ENCODE peak calls at places on chromosomes 16 and 17, in nine cellular contexts. N is OCI-LY7, C is HCT116, Y is neural progenitor cell, D is SK-N-SH, B is GM23248, F is GM23338, O is PC-3, S is MM.1S. J is an unnamed sample.

GRCh38 chr17:5638596-5638995 is 54.3 kb upstream of the NLRP1 start:
- DNase-seq in Y (no peak), O (peak), N (no peak), C (no peak), B (no peak), D (no peak), F (no peak), S (no peak), J (no peak)

GRCh38 chr16:83953796-83954576 is 946 bp downstream of the OSGIN1 start:
- DNase-seq in Y (peak), F (peak), D (no peak), C (peak), S (peak), O (peak), B (peak), N (peak), J (peak)

GRCh38 chr16:75105306-75106061 is 11.1 kb downstream of the LDHD start:
- DNase-seq in F (no peak), N (peak), O (no peak), Y (no peak), B (peak), C (no peak), S (no peak), D (peak), J (peak)

GRCh38 chr17:78798695-78799559 is 16.9 kb upstream of the CYTH1 start:
- DNase-seq in N (peak), D (peak), S (peak), F (peak), C (no peak), Y (peak), O (peak), B (peak), J (peak)

GRCh38 chr16:4465977-4466779 is 8.2 kb downstream of the NMRAL1 start:
- DNase-seq in D (no peak), N (no peak), C (no peak), F (no peak), S (no peak), O (no peak), B (no peak), Y (no peak), J (no peak)

GRCh38 chr17:9427460-9428315 is 147.9 kb downstream of the STX8 start:
- DNase-seq in S (no peak), F (no peak), D (no peak), Y (no peak), B (no peak), N (no peak), C (no peak), O (no peak), J (no peak)

GRCh38 chr17:38584350-38584925 is 21.3 kb downstream of the SRCIN1 start:
- DNase-seq in N (peak), S (peak), Y (peak), D (peak), O (peak), F (peak), B (peak), C (no peak), J (peak)

GRCh38 chr16:89749637-89750036 is 28.3 kb downstream of the ZNF276 start:
- DNase-seq in S (no peak), B (no peak), Y (no peak), N (no peak), F (no peak), C (no peak), O (no peak), D (no peak), J (no peak)

GRCh38 chr17:58147930-58148434 is at the start of gene OR4D1:
- DNase-seq in C (no peak), N (no peak), Y (no peak), B (no peak), F (no peak), S (no peak), O (no peak), D (no peak), J (no peak)

GRCh38 chr16:23941025-23941424 is 105.2 kb downstream of the PRKCB start:
- DNase-seq in S (no peak), D (no peak), F (no peak), C (no peak), B (no peak), Y (no peak), N (no peak), O (no peak), J (no peak)

GRCh38 chr17:55672585-55673501 is 49.8 kb downstream of the TMEM100 start:
- DNase-seq in D (no peak), C (no peak), Y (no peak), S (no peak), N (no peak), F (no peak), O (no peak), B (peak), J (no peak)

GRCh38 chr16:31001507-31002251 is 8.8 kb downstream of the STX1B start:
- DNase-seq in C (no peak), B (no peak), D (no peak), S (no peak), F (no peak), N (no peak), O (no peak), Y (no peak), J (no peak)

GRCh38 chr17:65750678-65751077 is 189.2 kb upstream of the AXIN2 start:
- DNase-seq in N (peak), S (peak), B (peak), D (peak), C (peak), F (no peak), Y (no peak), O (peak), J (peak)

GRCh38 chr17:59369026-59369724 is 37.7 kb downstream of the YPEL2 start:
- DNase-seq in Y (no peak), N (no peak), F (no peak), C (no peak), D (no peak), B (peak), O (peak), S (no peak), J (no peak)

GRCh38 chr17:40095944-40096791 is 4.2 kb downstream of the NR1D1 start:
- DNase-seq in F (no peak), N (peak), C (no peak), Y (no peak), B (peak), S (peak), D (no peak), O (no peak), J (no peak)

GRCh38 chr16:71498031-71498430 is 8.9 kb upstream of the ZNF19 start:
- DNase-seq in Y (no peak), N (no peak), D (no peak), C (no peak), O (no peak), S (no peak), F (no peak), B (no peak), J (no peak)

GRCh38 chr17:76872221-76872873 is 4.1 kb downstream of the MGAT5B start:
- DNase-seq in Y (no peak), B (peak), F (no peak), D (peak), O (peak), S (peak), C (peak), N (no peak), J (peak)
- TF ChIP-seq EZH2phosphoT487 in Y (no peak), B (no peak), F (no peak), D (no peak), O (peak), S (no peak), C (no peak), N (no peak), J (no peak)

DNA sequence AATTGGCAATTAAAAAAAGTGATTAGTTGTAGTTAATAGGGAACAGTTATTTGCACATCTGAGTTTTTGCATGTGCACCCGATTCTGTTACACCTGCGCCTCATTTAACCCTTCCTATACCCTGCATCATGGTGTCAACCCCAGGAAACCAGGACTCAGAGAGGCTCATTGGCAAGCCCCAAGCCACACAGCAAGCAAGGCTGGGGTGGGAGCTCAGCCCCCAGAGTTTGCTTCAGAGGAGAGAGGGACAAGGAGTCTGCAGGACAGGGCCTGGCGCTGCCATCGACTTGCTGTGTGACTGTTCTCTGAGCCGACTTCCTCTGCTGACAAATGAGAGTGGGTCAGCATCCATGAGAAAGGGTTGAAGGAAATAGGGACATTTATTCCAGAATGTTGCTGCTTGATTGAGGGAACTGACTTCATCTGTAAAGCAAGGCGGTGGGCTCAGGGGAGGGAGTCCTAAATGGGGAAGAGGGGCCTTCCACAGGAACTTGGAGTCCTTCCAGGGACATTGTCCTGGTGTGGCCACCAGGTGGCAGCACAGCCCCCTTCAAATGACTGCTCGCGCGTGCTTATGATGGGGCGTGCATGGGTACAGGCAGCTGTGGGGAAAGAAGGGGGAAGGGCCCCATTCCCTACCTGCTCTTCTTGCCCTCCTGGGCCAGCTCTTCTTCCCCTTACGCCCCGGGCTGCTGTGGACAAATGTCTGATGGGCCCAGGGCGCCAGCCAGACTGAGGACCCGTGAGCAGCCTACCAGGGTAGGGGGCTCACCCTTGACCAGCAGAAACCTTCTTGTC is 51.6 kb downstream of the NT5M start:
- DNase-seq in F (peak), B (peak), N (peak), O (peak), C (peak), D (peak), S (peak), Y (peak), J (peak)
- TF ChIP-seq EZH2phosphoT487 in F (no peak), B (no peak), N (no peak), O (no peak), C (no peak), D (no peak), S (no peak), Y (no peak), J (no peak)

GRCh38 chr17:63442074-63442473 is 4.0 kb downstream of the CYB561 start:
- DNase-seq in N (no peak), Y (no peak), F (no peak), D (peak), O (no peak), C (no peak), S (no peak), B (no peak), J (no peak)

GRCh38 chr17:63441654-63442053 is 4.5 kb downstream of the CYB561 start:
- DNase-seq in F (no peak), B (no peak), D (no peak), S (no peak), C (no peak), N (no peak), Y (no peak), O (no peak), J (no peak)

GRCh38 chr17:63443053-63443452 is 3.1 kb downstream of the CYB561 start:
- DNase-seq in D (peak), C (no peak), O (no peak), F (no peak), Y (no peak), B (no peak), S (no peak), N (no peak), J (no peak)

GRCh38 chr17:63440770-63441335 is 5.3 kb downstream of the CYB561 start:
- DNase-seq in S (no peak), F (no peak), N (no peak), C (no peak), D (peak), B (no peak), Y (no peak), O (no peak), J (no peak)

GRCh38 chr17:63442549-63443035 is 3.5 kb downstream of the CYB561 start:
- DNase-seq in S (no peak), Y (peak), O (peak), B (no peak), D (peak), F (no peak), N (peak), C (no peak), J (no peak)
- TF ChIP-seq EZH2phosphoT487 in S (no peak), Y (no peak), O (no peak), B (no peak), D (no peak), F (no peak), N (no peak), C (no peak), J (no peak)

GRCh38 chr17:50424246-50425000 is 1.6 kb upstream of the ACSF2 start:
- DNase-seq in N (no peak), S (no peak), D (no peak), Y (no peak), B (no peak), F (no peak), O (no peak), C (no peak), J (no peak)

GRCh38 chr17:50420419-50421112 is 5.5 kb upstream of the ACSF2 start:
- DNase-seq in Y (no peak), F (no peak), O (no peak), C (no peak), B (peak), S (no peak), N (no peak), D (no peak), J (no peak)

GRCh38 chr17:50423553-50424159 is 2.4 kb upstream of the ACSF2 start:
- DNase-seq in B (peak), F (peak), Y (no peak), O (peak), C (peak), S (no peak), D (no peak), N (peak), J (peak)

GRCh38 chr17:50422738-50423137 is 3.3 kb upstream of the ACSF2 start:
- DNase-seq in N (no peak), F (no peak), C (no peak), S (no peak), O (no peak), D (no peak), Y (no peak), B (no peak), J (no peak)

DNA sequence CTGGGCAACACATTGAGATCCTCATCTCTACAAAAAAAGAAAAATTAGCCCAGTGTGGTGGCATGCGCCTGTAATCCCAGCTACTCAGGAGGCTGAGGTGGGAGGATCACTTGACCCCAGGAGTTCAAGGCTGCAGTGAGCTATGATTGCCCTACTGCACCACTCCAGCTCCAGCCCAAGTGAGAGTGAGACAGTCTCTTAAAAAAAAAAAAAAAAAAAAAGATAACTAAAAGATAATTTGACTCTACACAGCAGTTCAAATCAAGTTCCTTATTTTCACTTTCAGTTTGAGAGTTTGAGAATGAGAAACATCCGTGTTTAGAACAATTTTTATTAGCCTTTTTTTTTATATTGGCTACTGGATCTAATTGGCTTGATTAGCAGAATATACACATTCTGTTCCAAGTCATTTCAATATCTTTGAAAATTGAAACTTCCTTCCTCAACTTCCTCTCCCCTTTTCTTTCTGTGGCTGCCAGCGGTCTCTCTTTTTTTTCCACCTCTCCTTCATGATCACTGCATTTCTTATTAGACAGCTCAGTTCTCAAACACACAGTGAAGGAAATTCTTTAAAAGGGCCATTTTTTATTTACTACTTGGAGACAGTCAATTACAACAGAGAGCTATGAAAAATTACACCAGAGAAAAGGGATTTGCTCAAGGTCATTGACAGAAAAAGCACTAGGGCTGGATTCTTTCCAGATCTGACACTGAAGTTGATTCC is 4.5 kb upstream of the ACSF2 start:
- DNase-seq in C (no peak), S (peak), F (no peak), O (no peak), D (no peak), Y (no peak), B (peak), N (peak), J (no peak)
- TF ChIP-seq EZH2phosphoT487 in C (no peak), S (no peak), F (no peak), O (no peak), D (no peak), Y (no peak), B (no peak), N (no peak), J (no peak)

DNA sequence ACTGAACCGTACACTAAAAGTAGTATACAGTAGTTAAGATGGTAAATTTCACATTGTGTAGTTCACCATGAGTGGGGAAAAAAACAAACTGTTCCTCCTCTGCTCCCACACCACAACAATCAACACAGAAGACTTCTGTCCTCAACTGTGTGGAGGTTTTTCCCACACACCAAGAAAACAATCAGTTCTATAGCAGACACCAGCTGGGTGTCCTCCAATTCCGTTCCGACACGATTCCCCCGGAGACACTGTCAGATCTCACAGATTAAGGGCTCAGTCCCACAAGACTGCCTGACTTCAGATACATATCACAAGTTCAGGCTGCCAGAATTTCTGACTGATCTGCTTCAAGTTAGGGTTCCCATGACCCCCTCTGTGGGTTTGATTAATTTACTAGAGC is 31.8 kb downstream of the BBS2 start:
- DNase-seq in N (no peak), C (no peak), Y (no peak), F (no peak), O (no peak), S (no peak), B (no peak), D (no peak), J (no peak)
- TF ChIP-seq EZH2phosphoT487 in N (no peak), C (no peak), Y (no peak), F (no peak), O (no peak), S (no peak), B (no peak), D (no peak), J (no peak)